ENCODE peak calls at places on chromosome 1, in seven cellular contexts. B is CD4-positive, alpha-beta T cell; Q is suprapubic skin; H is ovary; W is stomach; M is CD4-positive, CD25-positive, alpha-beta regulatory T cell; O is left lung. C is an unnamed sample.

GRCh38 chr1:154859786-154860153 is 10.3 kb downstream of the KCNN3 start:
- DNase-seq in B (no peak), Q (no peak), H (no peak), W (no peak), M (no peak), O (no peak), C (no peak)

GRCh38 chr1:29145739-29146437 is 22.2 kb upstream of the TMEM200B start:
- DNase-seq in B (no peak), Q (peak), H (no peak), W (peak), M (no peak), O (no peak), C (no peak)

GRCh38 chr1:31101147-31101502 is 35.6 kb upstream of the PUM1 start:
- DNase-seq in B (no peak), Q (no peak), H (peak), W (no peak), M (no peak), O (peak), C (no peak)

GRCh38 chr1:226723640-226724532 is 15.2 kb downstream of the ITPKB start:
- DNase-seq in B (no peak), Q (no peak), H (peak), W (no peak), M (no peak), O (no peak), C (no peak)

GRCh38 chr1:15963968-15964648 is 11.8 kb downstream of the ZBTB17 start:
- DNase-seq in B (no peak), Q (peak), H (no peak), W (no peak), M (peak), O (no peak), C (no peak)

GRCh38 chr1:236685917-236686814 is at the start of gene ACTN2:
- DNase-seq in B (peak), Q (no peak), H (peak), W (peak), M (peak), O (peak), C (no peak)

GRCh38 chr1:95084317-95085176 is 11.8 kb upstream of the ALG14 start:
- DNase-seq in B (peak), Q (no peak), H (no peak), W (no peak), M (peak), O (no peak), C (no peak)

GRCh38 chr1:115166531-115167091 is 77.3 kb upstream of the TSPAN2 start:
- DNase-seq in B (no peak), Q (no peak), H (no peak), W (no peak), M (no peak), O (no peak), C (no peak)

GRCh38 chr1:109163549-109163948 is 49.6 kb downstream of the ELAPOR1 start:
- DNase-seq in B (no peak), Q (no peak), H (no peak), W (no peak), M (no peak), O (no peak), C (no peak)

GRCh38 chr1:23470282-23471070 is 13.5 kb downstream of the ASAP3 start:
- DNase-seq in B (no peak), Q (no peak), H (peak), W (no peak), M (no peak), O (peak), C (no peak)

GRCh38 chr1:224666911-224667310 is 50.8 kb downstream of the CNIH3 start:
- DNase-seq in B (no peak), Q (no peak), H (no peak), W (no peak), M (no peak), O (no peak), C (no peak)

GRCh38 chr1:6218380-6218779 is 12.5 kb downstream of the RNF207 start:
- DNase-seq in B (no peak), Q (no peak), H (no peak), W (no peak), M (no peak), O (no peak), C (no peak)

GRCh38 chr1:202248861-202249260 is 55.3 kb downstream of the LGR6 start:
- DNase-seq in B (no peak), Q (peak), H (no peak), W (no peak), M (no peak), O (no peak), C (no peak)

GRCh38 chr1:206472454-206472853 is 2.2 kb downstream of the IKBKE start:
- DNase-seq in B (no peak), Q (no peak), H (no peak), W (no peak), M (peak), O (peak), C (no peak)

GRCh38 chr1:114671011-114671938 is 1.4 kb upstream of the DENND2C start:
- DNase-seq in B (no peak), Q (no peak), H (no peak), W (no peak), M (peak), O (no peak), C (no peak)

GRCh38 chr1:232950919-232951579 is 638 bp downstream of the NTPCR start:
- DNase-seq in B (no peak), Q (no peak), H (no peak), W (no peak), M (peak), O (no peak), C (no peak)

GRCh38 chr1:109634292-109634691 is 14.7 kb downstream of the AMPD2 start:
- DNase-seq in B (no peak), Q (peak), H (no peak), W (no peak), M (no peak), O (no peak), C (no peak)

GRCh38 chr1:90840323-90840722 is 123.2 kb upstream of the BARHL2 start:
- DNase-seq in B (no peak), Q (no peak), H (no peak), W (no peak), M (no peak), O (no peak), C (no peak)

GRCh38 chr1:59477867-59478266 is 181.0 kb downstream of the FGGY start:
- DNase-seq in B (no peak), Q (no peak), H (no peak), W (no peak), M (no peak), O (no peak), C (no peak)

GRCh38 chr1:17258116-17258757 is 9.3 kb downstream of the PADI3 start:
- DNase-seq in B (no peak), Q (no peak), H (no peak), W (no peak), M (no peak), O (no peak), C (no peak)

DNA sequence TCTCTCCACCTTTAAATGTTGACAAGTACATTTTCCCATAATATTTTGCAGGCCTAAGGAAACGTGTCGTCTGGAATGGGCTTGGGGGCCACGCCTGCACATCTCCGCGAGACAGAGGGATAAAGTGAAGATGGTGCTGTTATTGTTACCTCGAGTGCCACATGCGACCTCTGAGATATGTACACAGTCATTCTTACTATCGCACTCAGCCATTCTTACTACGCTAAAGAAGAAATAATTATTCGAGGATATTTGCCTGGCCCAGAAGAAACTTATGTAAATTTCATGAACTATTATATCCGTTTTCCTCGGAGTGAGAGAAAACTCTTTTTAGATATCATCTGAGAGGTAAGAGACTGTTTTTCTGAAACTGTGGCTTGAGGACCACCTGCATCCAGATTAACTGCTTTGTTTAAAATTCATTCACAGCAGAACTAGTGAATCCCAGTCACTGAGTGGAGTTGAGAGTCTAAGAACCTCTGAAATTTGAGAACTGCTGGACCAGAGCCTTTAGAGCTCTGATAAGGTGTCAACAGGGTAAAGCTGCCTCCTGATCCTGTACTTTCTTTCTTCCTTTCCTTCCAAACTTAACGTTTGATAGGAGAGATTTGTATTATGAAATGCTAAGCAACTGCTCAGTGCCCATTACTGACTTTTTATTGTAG is 808 bp downstream of the EXO1 start:
- DNase-seq in B (no peak), Q (no peak), H (no peak), W (no peak), M (no peak), O (no peak), C (no peak)
- H3K27ac ChIP-seq in B (no peak), Q (no peak), H (no peak), W (no peak), M (no peak), O (no peak), C (no peak)

DNA sequence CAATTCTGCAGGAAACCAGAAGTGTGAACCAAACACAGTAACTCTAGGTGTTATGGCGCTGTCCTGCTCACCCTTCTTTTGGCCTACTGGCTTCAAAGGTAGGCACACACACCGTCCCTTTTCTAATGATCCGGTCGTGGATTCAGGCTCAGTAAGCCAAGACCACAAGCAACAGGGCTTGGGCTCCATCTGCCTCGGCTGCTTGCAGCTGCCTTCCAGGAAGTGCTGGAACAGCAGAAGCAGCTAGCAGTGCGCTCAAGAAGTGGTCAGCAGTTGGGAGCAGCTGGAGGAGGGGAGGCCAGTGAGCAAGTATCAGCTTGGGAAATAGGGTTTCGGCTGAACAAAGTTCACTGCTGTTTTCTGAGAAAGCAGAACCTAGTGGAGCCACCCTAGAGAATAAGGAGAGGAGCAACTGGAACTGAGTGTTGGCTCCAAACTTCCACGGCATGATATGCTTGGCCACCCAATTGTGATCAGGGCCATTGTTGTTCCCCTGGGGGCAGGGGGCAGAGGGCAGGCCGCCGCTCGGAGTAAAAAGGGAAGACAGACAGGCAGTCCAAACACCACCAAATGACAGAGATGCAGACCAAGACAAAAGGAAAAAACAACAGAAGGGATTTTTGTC is 173.4 kb downstream of the TOMM20 start:
- DNase-seq in B (no peak), Q (peak), H (no peak), W (peak), M (peak), O (peak), C (no peak)
- H3K27ac ChIP-seq in B (no peak), Q (peak), H (no peak), W (peak), M (peak), O (peak), C (peak)

GRCh38 chr1:923991-924618 is 382 bp downstream of the SAMD11 start:
- DNase-seq in B (no peak), Q (no peak), H (no peak), W (no peak), M (no peak), O (no peak), C (no peak)
- H3K27ac ChIP-seq in B (no peak), Q (no peak), H (no peak), W (no peak), M (no peak), O (no peak), C (no peak)

DNA sequence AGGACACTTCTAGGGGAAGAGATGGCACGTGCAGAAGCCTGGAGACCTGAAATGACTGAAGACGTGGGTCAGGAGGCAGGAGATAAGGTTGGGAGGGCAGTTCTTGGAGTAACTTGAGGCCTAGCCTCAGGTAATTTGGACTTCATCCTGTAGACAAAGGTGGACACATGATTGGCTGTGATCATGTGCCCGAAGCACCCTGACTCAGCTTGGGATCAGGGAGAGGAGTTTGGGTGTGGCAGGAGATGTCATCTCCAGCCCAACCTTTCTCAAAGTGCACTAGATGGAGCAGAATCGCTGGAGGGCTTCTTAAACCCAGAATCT is 1.5 kb downstream of the SLC66A1 start:
- DNase-seq in B (no peak), Q (no peak), H (no peak), W (no peak), M (no peak), O (no peak), C (no peak)
- H3K27ac ChIP-seq in B (no peak), Q (no peak), H (no peak), W (no peak), M (no peak), O (no peak), C (no peak)

DNA sequence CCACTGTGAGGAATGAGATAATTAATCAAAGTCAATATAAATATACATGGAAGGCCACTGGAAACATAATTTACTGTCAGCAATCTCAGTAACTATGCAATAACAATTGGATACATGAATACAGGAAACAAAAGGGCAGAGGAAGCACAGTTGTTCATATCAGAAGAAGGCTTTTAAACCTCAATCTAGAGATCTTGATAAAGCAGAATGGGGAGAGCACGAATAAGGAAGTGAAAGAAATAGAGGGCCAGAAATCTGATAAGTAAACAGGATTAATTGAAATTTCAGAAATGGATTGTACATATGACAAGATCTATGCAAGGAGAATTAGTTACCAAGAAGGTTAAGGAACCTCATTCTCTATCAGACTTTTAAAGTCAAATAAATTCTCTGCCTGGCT is 93.0 kb downstream of the EVI5 start:
- DNase-seq in B (no peak), Q (no peak), H (no peak), W (no peak), M (peak), O (no peak), C (no peak)
- H3K27ac ChIP-seq in B (no peak), Q (no peak), H (no peak), W (no peak), M (no peak), O (no peak), C (no peak)

DNA sequence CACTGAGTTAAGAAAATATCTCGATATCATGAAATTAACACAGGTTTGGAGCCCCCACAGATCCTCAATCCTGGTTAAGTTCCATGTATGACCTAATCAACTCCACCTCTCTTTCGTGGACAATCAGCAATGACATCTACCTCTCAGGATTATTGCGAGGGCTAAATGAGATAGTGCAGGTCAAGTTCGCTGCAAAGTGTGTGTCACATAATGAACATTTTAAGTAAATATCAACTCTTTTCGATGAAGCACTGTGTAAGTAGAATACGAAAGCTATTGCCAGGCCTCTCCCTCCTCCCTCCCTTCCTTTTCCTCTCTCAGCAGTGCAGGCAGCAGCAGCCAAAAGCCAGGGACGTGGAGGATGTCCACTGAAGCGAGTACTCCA is 353 bp upstream of the CAMSAP2 start:
- DNase-seq in B (no peak), Q (no peak), H (no peak), W (no peak), M (no peak), O (no peak), C (no peak)
- H3K27ac ChIP-seq in B (no peak), Q (peak), H (peak), W (peak), M (peak), O (peak), C (peak)

DNA sequence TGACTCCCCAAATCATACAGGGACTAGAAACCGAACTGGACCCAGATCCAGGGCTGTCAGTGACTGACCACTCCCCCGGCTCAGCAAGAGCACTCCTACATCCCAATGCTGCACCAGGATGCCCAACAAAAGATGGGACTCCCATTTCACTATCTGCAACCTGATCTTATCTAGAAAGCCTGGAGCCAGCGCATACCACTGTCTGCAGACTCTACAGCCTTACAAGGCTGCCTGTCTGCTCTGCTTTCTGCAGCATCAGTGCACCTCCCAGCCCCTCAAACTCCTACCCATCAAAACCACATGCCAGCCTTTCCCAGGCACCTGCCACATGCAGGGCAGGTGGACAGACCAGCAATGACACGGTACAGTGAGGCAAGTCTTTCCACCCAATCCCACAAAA is 52.2 kb downstream of the SSBP3 start:
- DNase-seq in B (no peak), Q (no peak), H (no peak), W (no peak), M (no peak), O (no peak), C (no peak)
- H3K27ac ChIP-seq in B (no peak), Q (no peak), H (no peak), W (peak), M (no peak), O (no peak), C (no peak)

GRCh38 chr1:220811695-220812094 is 25.0 kb downstream of the MTARC1 start:
- DNase-seq in B (no peak), Q (no peak), H (no peak), W (no peak), M (no peak), O (no peak), C (no peak)
- H3K27ac ChIP-seq in B (no peak), Q (no peak), H (no peak), W (no peak), M (no peak), O (no peak), C (no peak)